ENCODE peak calls at places on chromosomes 7 and 10, in five cellular contexts. M, A, E, L and Z are unnamed samples.

GRCh38 chr7:107658467-107658866 is 2.2 kb upstream of the SLC26A4 start:
- DNase-seq in E (no peak), L (no peak), A (no peak), M (no peak), Z (no peak)

GRCh38 chr7:2205036-2205780 is 27.5 kb downstream of the MAD1L1 start:
- DNase-seq in E (no peak), A (no peak), L (no peak), M (no peak), Z (no peak)

GRCh38 chr10:17756557-17757208 is 4.7 kb downstream of the TMEM236 start:
- DNase-seq in L (no peak), E (no peak), M (no peak), A (peak), Z (peak)

GRCh38 chr10:30557884-30558283 is 71.7 kb downstream of the LYZL2 start:
- DNase-seq in A (no peak), M (no peak), E (no peak), L (no peak), Z (no peak)

GRCh38 chr7:64611717-64612116 is 48.8 kb upstream of the ZNF680 start:
- DNase-seq in L (no peak), A (no peak), E (no peak), M (no peak), Z (no peak)

GRCh38 chr10:102775973-102776669 is 32.4 kb downstream of the WBP1L start:
- DNase-seq in M (no peak), A (peak), L (peak), E (no peak), Z (no peak)

GRCh38 chr10:116599991-116600390 is 9.2 kb downstream of the PNLIPRP1 start:
- DNase-seq in L (no peak), A (no peak), E (no peak), M (no peak), Z (no peak)

GRCh38 chr7:129161524-129161923 is 17.0 kb downstream of the TSPAN33 start:
- DNase-seq in L (no peak), E (no peak), A (no peak), M (no peak), Z (no peak)

GRCh38 chr10:99435986-99436633 is 5.7 kb upstream of the GOT1 start:
- DNase-seq in E (no peak), L (no peak), A (peak), M (peak), Z (peak)

GRCh38 chr10:82742478-82742877 is 867.5 kb downstream of the NRG3 start:
- DNase-seq in L (no peak), E (no peak), M (peak), A (peak), Z (no peak)